ENCODE peak calls at places on chromosomes 12 and 14, in six cellular contexts. T is IMR-90, O is mesenchymal stem cell, Y is H1, D is neuronal stem cell, V is mesendoderm. Q is an unnamed sample.

GRCh38 chr14:101797785-101798342 is 36.4 kb downstream of the PPP2R5C start:
- DNase-seq in V (no peak), D (no peak), O (no peak), Y (no peak), T (no peak), Q (no peak)

GRCh38 chr14:61699092-61699491 is 3.8 kb downstream of the HIF1A start:
- DNase-seq in Y (no peak), O (no peak), T (no peak), D (no peak), V (no peak), Q (no peak)

GRCh38 chr12:49762468-49762847 is 21.1 kb downstream of the TMBIM6 start:
- DNase-seq in Y (no peak), V (no peak), T (no peak), D (no peak), O (no peak), Q (no peak)

GRCh38 chr14:106390947-106391346 is 864.6 kb downstream of the TMEM121 start:
- DNase-seq in T (no peak), Y (no peak), V (no peak), D (no peak), O (no peak), Q (no peak)

GRCh38 chr12:27572486-27573255 is 48.7 kb downstream of the PPFIBP1 start:
- DNase-seq in T (peak; percentile 77), D (no peak), Y (no peak), V (no peak), O (peak; percentile 61), Q (no peak)

GRCh38 chr12:31736472-31736871 is 7.7 kb upstream of the AMN1 start:
- DNase-seq in D (no peak), V (no peak), Y (no peak), O (peak; percentile 92), T (peak; percentile 89), Q (no peak)

GRCh38 chr14:99516156-99517045 is 35.2 kb downstream of the CCNK start:
- DNase-seq in D (no peak), V (no peak), O (no peak), T (no peak), Y (no peak), Q (peak; percentile 26)

GRCh38 chr14:34171431-34171830 is 220.6 kb upstream of the EGLN3 start:
- DNase-seq in T (no peak), Y (no peak), V (no peak), D (no peak), O (no peak), Q (no peak)

GRCh38 chr12:57368349-57369095 is 62.3 kb downstream of the R3HDM2 start:
- DNase-seq in T (peak; percentile 4), D (no peak), V (peak; percentile 42), Y (no peak), O (peak; percentile 86), Q (no peak)

GRCh38 chr12:94761559-94761958 is 111.2 kb upstream of the TMCC3 start:
- DNase-seq in O (peak; percentile 94), T (peak; percentile 88), V (no peak), Y (no peak), D (no peak), Q (no peak)

GRCh38 chr14:55000381-55000780 is 26.5 kb downstream of the WDHD1 start:
- DNase-seq in O (no peak), D (no peak), Y (no peak), V (no peak), T (peak; percentile 58), Q (no peak)

GRCh38 chr12:44544018-44544417 is 332.1 kb downstream of the NELL2 start:
- DNase-seq in T (no peak), D (no peak), V (no peak), Y (no peak), O (no peak), Q (no peak)

GRCh38 chr14:23055621-23056256 is 1.6 kb downstream of the CDH24 start:
- DNase-seq in T (peak; percentile 29), V (no peak), D (no peak), O (peak; percentile 22), Y (no peak), Q (no peak)

GRCh38 chr14:56119221-56119967 is 1.2 kb downstream of the PELI2 start:
- DNase-seq in Y (peak; percentile 66), V (peak; percentile 73), D (peak; percentile 39), O (peak; percentile 53), T (peak; percentile 52), Q (no peak)

GRCh38 chr12:78645956-78646355 is 218.6 kb upstream of the SYT1 start:
- DNase-seq in D (no peak), O (no peak), Y (no peak), V (no peak), T (peak; percentile 0), Q (no peak)

GRCh38 chr12:121132601-121133481 is at the start of gene P2RX7:
- DNase-seq in O (peak; percentile 65), D (no peak), Y (peak; percentile 67), V (peak; percentile 88), T (peak; percentile 52), Q (peak; percentile 89)

GRCh38 chr14:19895282-19895681 is 20.3 kb downstream of the OR4K2 start:
- DNase-seq in D (no peak), Y (no peak), V (no peak), T (no peak), O (no peak), Q (no peak)

GRCh38 chr12:116186482-116187157 is 90.9 kb downstream of the MED13L start:
- DNase-seq in V (no peak), T (no peak), Y (no peak), O (peak; percentile 54), D (no peak), Q (no peak)

GRCh38 chr12:122051231-122051876 is 27.2 kb upstream of the MLXIP start:
- DNase-seq in V (no peak), D (no peak), T (peak; percentile 44), Y (no peak), O (peak; percentile 38), Q (no peak)

GRCh38 chr12:6534914-6535696 is 788 bp downstream of the GAPDH start:
- DNase-seq in D (peak; percentile 71), V (peak; percentile 80), T (peak; percentile 69), O (peak; percentile 82), Y (peak; percentile 79), Q (peak; percentile 80)

GRCh38 chr14:92513966-92514843 is 624 bp downstream of the RIN3 start:
- DNase-seq in T (peak; percentile 22), V (peak; percentile 22), D (no peak), Y (peak; percentile 61), O (peak; percentile 54), Q (peak; percentile 50)

GRCh38 chr12:93725531-93725930 is 48.4 kb downstream of the CRADD start:
- DNase-seq in Y (no peak), O (no peak), V (no peak), T (no peak), D (no peak), Q (no peak)

DNA sequence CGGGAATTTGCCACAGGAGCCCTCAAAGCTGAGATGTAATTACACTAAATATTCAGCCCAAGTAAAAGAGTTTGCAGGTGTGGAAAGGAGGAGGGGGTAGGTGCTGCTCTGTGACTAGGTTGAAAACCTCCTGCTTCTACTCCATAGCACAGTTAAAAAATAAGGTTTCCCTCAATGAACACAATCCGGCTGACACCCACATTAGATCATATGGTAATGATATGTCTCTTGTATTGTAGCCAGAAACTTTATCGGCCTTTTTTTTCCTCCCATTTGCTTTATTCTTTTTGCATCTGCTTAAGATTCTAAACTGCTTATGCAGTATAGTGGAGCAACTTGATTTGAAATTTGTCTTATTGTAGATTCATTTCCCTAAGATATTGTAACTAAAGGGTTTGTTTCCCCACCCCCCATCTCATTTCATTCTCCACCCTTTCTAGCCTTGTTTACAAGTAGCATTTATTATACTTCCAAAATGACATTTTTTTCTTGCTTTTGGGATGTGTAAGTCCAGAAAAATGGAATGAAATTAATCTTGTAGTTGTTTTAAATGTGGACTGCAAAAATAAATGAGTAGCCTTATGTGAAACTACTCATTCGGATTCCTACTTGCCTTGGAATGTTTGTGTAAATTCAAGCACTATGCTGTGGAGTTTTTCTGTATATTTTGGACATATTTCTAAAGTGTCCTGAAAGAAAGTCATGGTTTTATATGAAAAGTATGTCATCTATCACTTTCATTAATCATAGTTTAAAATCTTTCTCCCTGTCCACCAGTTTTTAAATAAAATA is at the start of gene DCN:
- DNase-seq in V (no peak), O (no peak), D (no peak), T (peak; percentile 81), Y (no peak), Q (no peak)
- H2BK5ac ChIP-seq in V (no peak within 1 kb of the TSS), O (no peak within 1 kb of the TSS), D (no peak within 1 kb of the TSS), T (peak within 1 kb of the TSS; percentile 100), Y (no peak within 1 kb of the TSS), Q (no peak within 1 kb of the TSS)

GRCh38 chr12:9615420-9616135 is 7.9 kb upstream of the KLRB1 start:
- DNase-seq in T (no peak), V (no peak), O (no peak), D (no peak), Y (no peak), Q (no peak)
- H2BK15ac ChIP-seq in T (no peak overlapping the region), V (no peak overlapping the region), O (no peak overlapping the region), D (no peak overlapping the region), Y (no peak overlapping the region), Q (no peak overlapping the region)

DNA sequence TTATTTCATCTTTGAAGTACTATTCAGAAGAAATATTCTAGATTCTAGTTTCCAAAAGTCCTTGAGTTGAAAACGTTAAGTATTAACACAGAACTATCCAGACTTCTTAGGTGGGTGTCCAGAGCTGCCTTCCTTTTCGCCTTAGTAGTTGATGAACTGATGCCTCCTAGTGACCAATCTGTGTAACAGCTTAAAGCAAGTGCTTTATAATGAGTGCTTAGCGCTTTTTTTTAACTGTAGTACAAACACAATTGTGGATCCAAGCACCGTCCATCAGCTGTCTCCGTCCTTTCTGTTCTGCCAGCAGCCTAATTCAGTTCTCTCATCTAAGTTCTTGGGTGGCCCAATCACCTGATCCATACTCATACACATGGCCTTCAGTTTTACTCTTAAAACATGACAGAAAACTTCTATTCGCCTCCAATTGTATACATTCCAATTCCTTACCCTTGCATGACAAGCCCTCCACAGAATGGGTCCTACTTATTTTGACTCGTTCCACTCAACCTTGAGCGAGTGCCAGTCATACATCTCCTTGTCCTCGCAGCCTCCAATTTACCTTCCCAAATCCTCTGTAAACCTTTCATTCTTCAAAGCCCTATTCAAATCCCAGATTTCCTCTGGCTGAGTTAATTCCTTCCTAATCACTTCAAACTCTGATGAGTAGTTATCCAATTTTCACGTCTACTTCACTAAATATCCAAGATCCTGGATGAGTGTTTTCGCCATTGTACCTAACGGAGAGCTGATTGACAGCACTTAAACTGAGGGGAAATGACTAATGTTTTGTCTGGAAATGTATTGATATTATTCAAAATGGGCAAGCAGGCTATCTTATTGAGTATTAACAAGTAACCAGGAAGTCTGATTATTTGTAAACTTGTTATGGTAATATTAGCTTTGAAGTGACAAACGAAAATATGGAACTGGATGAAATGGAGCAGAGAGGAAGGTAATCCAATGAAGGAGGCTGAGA is 5.8 kb upstream of the PHLDA1 start:
- DNase-seq in O (peak; percentile 84), Y (no peak), V (peak; percentile 86), T (peak; percentile 87), D (peak; percentile 53), Q (no peak)
- H2BK5ac ChIP-seq in O (peak overlapping the region; percentile 66), Y (no peak overlapping the region), V (no peak overlapping the region), T (peak overlapping the region; percentile 0), D (no peak overlapping the region), Q (no peak overlapping the region)

GRCh38 chr12:13505224-13505623 is 308.7 kb downstream of the EMP1 start:
- DNase-seq in Y (no peak), V (peak; percentile 14), D (no peak), T (no peak), O (no peak), Q (no peak)

GRCh38 chr12:13504736-13505135 is 308.2 kb downstream of the EMP1 start:
- DNase-seq in Y (no peak), V (no peak), D (no peak), O (no peak), T (no peak), Q (no peak)

GRCh38 chr12:13504074-13504473 is 307.5 kb downstream of the EMP1 start:
- DNase-seq in V (no peak), Y (no peak), O (no peak), T (no peak), D (no peak), Q (no peak)

GRCh38 chr12:13503094-13503835 is 306.7 kb downstream of the EMP1 start:
- DNase-seq in T (no peak), Y (no peak), V (peak; percentile 57), D (no peak), O (no peak), Q (no peak)

GRCh38 chr12:13505636-13506035 is 309.1 kb downstream of the EMP1 start:
- DNase-seq in D (no peak), V (no peak), T (no peak), O (no peak), Y (no peak), Q (no peak)
- H2BK15ac ChIP-seq in D (no peak overlapping the region), V (peak overlapping the region; percentile 61), T (no peak overlapping the region), O (no peak overlapping the region), Y (no peak overlapping the region), Q (no peak overlapping the region)